ENCODE peak calls at places on chromosomes 5 and 9, in six cellular contexts. L, N, G, A, O and D are unnamed samples.

GRCh38 chr9:93673844-93674334 is 97.5 kb downstream of the PHF2 start:
- DNase-seq in L (no peak), N (no peak), G (no peak), A (no peak), O (no peak), D (no peak)

GRCh38 chr9:103530934-103531333 is 535.8 kb downstream of the CYLC2 start:
- DNase-seq in L (peak), N (no peak), G (peak), A (no peak), O (no peak), D (no peak)

GRCh38 chr5:179258001-179258921 is 87.0 kb downstream of the ADAMTS2 start:
- DNase-seq in L (no peak), N (no peak), G (no peak), A (no peak), O (no peak), D (no peak)

GRCh38 chr9:101400120-101400519 is 1.5 kb downstream of the ZNF189 start:
- DNase-seq in L (no peak), N (no peak), G (peak), A (peak), O (no peak), D (no peak)

GRCh38 chr5:177302354-177303110 is 987 bp downstream of the RAB24 start:
- DNase-seq in L (no peak), N (no peak), G (no peak), A (peak), O (peak), D (no peak)

GRCh38 chr9:92295827-92296258 is 2.3 kb upstream of the IARS1 start:
- DNase-seq in L (no peak), N (peak), G (no peak), A (no peak), O (no peak), D (no peak)

GRCh38 chr5:71751422-71751821 is 32.3 kb downstream of the CARTPT start:
- DNase-seq in L (no peak), N (no peak), G (no peak), A (no peak), O (no peak), D (no peak)

GRCh38 chr5:95921501-95921900 is 40.1 kb downstream of the ELL2 start:
- DNase-seq in L (no peak), N (no peak), G (no peak), A (no peak), O (no peak), D (no peak)

GRCh38 chr5:59685806-59686205 is 207.7 kb downstream of the PDE4D start:
- DNase-seq in L (peak), N (peak), G (peak), A (no peak), O (peak), D (no peak)

GRCh38 chr5:77842247-77842646 is 66.1 kb upstream of the TBCA start:
- DNase-seq in L (no peak), N (no peak), G (no peak), A (peak), O (peak), D (no peak)

GRCh38 chr5:174083041-174083827 is 37.7 kb downstream of the NSG2 start:
- DNase-seq in L (no peak), N (no peak), G (no peak), A (no peak), O (no peak), D (no peak)

GRCh38 chr5:120682851-120683250 is 218.8 kb downstream of the PRR16 start:
- DNase-seq in L (peak), N (no peak), G (peak), A (peak), O (peak), D (peak)

GRCh38 chr5:20088361-20088760 is 100.4 kb upstream of the CDH18 start:
- DNase-seq in L (no peak), N (no peak), G (no peak), A (peak), O (peak), D (no peak)

GRCh38 chr9:113155911-113156559 is 5.2 kb downstream of the SLC31A2 start:
- DNase-seq in L (no peak), N (no peak), G (no peak), A (no peak), O (no peak), D (no peak)

GRCh38 chr9:95018099-95018927 is 291.8 kb downstream of the AOPEP start:
- DNase-seq in L (peak), N (no peak), G (peak), A (peak), O (peak), D (peak)

GRCh38 chr9:127065592-127065991 is 56.8 kb downstream of the ANGPTL2 start:
- DNase-seq in L (peak), N (no peak), G (peak), A (peak), O (peak), D (peak)

GRCh38 chr5:36079200-36079761 is 12.6 kb upstream of the UGT3A2 start:
- DNase-seq in L (peak), N (peak), G (peak), A (peak), O (peak), D (no peak)

GRCh38 chr5:172007153-172007794 is 836 bp upstream of the FBXW11 start:
- DNase-seq in L (no peak), N (no peak), G (peak), A (peak), O (no peak), D (no peak)

GRCh38 chr9:110307191-110307590 is 30.5 kb downstream of the TXNDC8 start:
- DNase-seq in L (no peak), N (no peak), G (no peak), A (no peak), O (no peak), D (no peak)

GRCh38 chr5:81242906-81243436 is 9.8 kb downstream of the CKMT2 start:
- DNase-seq in L (no peak), N (no peak), G (no peak), A (no peak), O (no peak), D (no peak)

GRCh38 chr5:66595877-66596790 is at the start of gene MAST4:
- DNase-seq in L (peak), N (peak), G (peak), A (peak), O (peak), D (peak)

GRCh38 chr5:23451156-23451555 is 56.3 kb upstream of the PRDM9 start:
- DNase-seq in L (no peak), N (no peak), G (no peak), A (no peak), O (peak), D (no peak)

GRCh38 chr5:95238560-95239325 is 46.2 kb downstream of the MCTP1 start:
- DNase-seq in L (peak), N (peak), G (peak), A (peak), O (peak), D (no peak)

GRCh38 chr5:152072076-152072475 is 147.4 kb upstream of the GLRA1 start:
- DNase-seq in L (peak), N (no peak), G (peak), A (peak), O (no peak), D (no peak)

GRCh38 chr5:173886157-173886556 is 2.0 kb upstream of the CPEB4 start:
- DNase-seq in L (no peak), N (no peak), G (no peak), A (no peak), O (no peak), D (no peak)

GRCh38 chr9:122827759-122828090 is 663 bp downstream of the PDCL start:
- DNase-seq in L (no peak), N (no peak), G (peak), A (peak), O (no peak), D (no peak)

GRCh38 chr9:68705636-68706578 is 867 bp downstream of the PIP5K1B start:
- DNase-seq in L (no peak), N (no peak), G (peak), A (no peak), O (peak), D (no peak)

GRCh38 chr5:108504974-108505373 is 123.1 kb upstream of the FBXL17 start:
- DNase-seq in L (no peak), N (no peak), G (no peak), A (no peak), O (no peak), D (no peak)

GRCh38 chr5:141875795-141876627 is 2.2 kb downstream of the PCDH1 start:
- DNase-seq in L (no peak), N (no peak), G (no peak), A (no peak), O (no peak), D (no peak)

GRCh38 chr5:54774281-54775171 is 210.9 kb downstream of the ESM1 start:
- DNase-seq in L (no peak), N (no peak), G (no peak), A (peak), O (peak), D (no peak)

GRCh38 chr5:77607324-77607723 is 31.2 kb downstream of the OTP start:
- DNase-seq in L (no peak), N (no peak), G (no peak), A (no peak), O (no peak), D (no peak)

GRCh38 chr9:124010665-124011321 is 775 bp upstream of the LHX2 start:
- DNase-seq in L (no peak), N (no peak), G (no peak), A (no peak), O (no peak), D (no peak)

GRCh38 chr5:73412597-73412988 is 36.0 kb downstream of the FOXD1 start:
- DNase-seq in L (peak), N (no peak), G (peak), A (peak), O (no peak), D (no peak)

GRCh38 chr9:129270903-129271431 is 92.9 kb upstream of the IER5L start:
- DNase-seq in L (peak), N (no peak), G (peak), A (peak), O (peak), D (peak)

GRCh38 chr5:138706655-138707480 is 46.4 kb upstream of the CTNNA1 start:
- DNase-seq in L (peak), N (no peak), G (peak), A (peak), O (peak), D (peak)

GRCh38 chr9:112719696-112720095 is 1.8 kb upstream of the INIP start:
- DNase-seq in L (no peak), N (no peak), G (peak), A (peak), O (no peak), D (no peak)

GRCh38 chr5:2112128-2112808 is 229.5 kb upstream of the IRX4 start:
- DNase-seq in L (no peak), N (no peak), G (no peak), A (no peak), O (no peak), D (no peak)

DNA sequence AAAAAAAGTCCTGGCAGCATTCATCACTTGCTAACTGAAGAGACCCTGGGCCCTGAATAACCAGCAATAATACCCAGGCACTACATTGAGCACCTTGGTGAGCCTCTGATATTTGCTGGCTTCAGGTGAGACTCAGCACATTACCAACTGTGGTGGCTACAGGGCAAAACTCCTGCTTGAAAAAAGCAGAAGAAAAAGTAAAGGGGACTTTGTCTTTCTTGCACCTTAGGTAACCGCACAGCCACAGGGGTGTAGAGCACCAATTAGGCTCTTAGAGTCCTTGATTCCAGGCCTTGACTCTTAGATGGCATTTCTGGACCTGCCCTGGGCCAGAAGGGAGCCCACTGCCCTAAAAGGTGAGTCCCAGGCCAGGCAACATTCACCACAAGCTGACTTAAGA is 269.5 kb downstream of the AUH start:
- DNase-seq in L (no peak), N (no peak), G (no peak), A (no peak), O (no peak), D (no peak)
- TF ChIP-seq CTCF in L (no peak), N (no peak), G (no peak), A (no peak), O (no peak), D (no peak)

DNA sequence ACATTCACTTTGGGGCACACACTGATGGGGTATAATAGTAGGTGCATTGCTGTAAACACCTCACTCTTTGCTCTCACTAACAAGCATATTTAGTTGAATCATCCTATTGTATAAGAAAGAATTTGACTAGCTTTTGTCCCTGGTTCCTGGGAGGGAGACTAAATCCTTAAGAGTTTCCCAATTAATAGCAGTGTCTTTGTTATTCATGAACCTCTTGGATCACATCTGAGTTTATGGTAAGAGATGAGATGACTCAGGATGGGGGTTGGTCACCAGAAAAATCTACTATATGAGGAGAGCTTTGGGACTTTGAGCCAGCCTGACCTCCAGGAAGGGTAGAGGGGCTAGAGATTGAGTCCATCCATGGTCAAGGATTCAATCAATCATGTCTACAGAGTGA is 56.8 kb downstream of the PUM3 start:
- DNase-seq in L (peak), N (no peak), G (peak), A (peak), O (peak), D (peak)
- H3K4me3 ChIP-seq in L (no peak), N (no peak), G (no peak), A (no peak), O (no peak), D (no peak)

GRCh38 chr9:37523916-37524315 is 38.2 kb downstream of the POLR1E start:
- DNase-seq in L (no peak), N (no peak), G (no peak), A (no peak), O (no peak), D (no peak)

GRCh38 chr9:37522971-37523370 is 37.2 kb downstream of the POLR1E start:
- DNase-seq in L (no peak), N (no peak), G (no peak), A (no peak), O (no peak), D (no peak)

GRCh38 chr9:37521111-37521510 is 35.4 kb downstream of the POLR1E start:
- DNase-seq in L (no peak), N (no peak), G (no peak), A (no peak), O (no peak), D (no peak)

GRCh38 chr9:37517977-37518376 is 32.2 kb downstream of the POLR1E start:
- DNase-seq in L (no peak), N (no peak), G (no peak), A (no peak), O (no peak), D (no peak)

GRCh38 chr9:37520641-37521040 is 34.9 kb downstream of the POLR1E start:
- DNase-seq in L (no peak), N (no peak), G (no peak), A (no peak), O (no peak), D (no peak)
- TF ChIP-seq CTCF in L (no peak), N (no peak), G (no peak), A (peak), O (no peak), D (no peak)

DNA sequence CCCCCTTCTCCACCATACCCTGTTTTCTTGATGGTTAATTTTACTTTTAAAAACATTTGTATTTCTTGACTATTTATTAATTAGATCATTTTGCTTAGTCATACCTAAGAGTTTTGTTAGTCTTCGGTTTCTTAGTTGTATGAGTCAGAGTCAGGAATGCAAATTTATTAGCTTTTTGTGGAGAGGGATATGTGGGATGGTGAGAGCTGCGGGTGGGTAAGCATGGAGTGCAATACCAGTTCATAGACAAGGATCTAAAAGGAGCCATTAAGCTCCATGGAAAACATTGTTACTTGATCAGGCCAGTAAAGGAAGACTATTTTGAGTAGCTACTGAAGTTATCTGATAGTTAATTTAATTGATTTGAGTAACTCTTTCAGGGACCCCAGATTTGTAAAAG is 77.5 kb downstream of the ZSWIM6 start:
- DNase-seq in L (peak), N (no peak), G (peak), A (peak), O (peak), D (peak)
- H3K4me3 ChIP-seq in L (no peak), N (no peak), G (no peak), A (no peak), O (peak), D (no peak)

GRCh38 chr5:127028822-127029457 is 1.4 kb downstream of the MARCHF3 start:
- DNase-seq in L (peak), N (no peak), G (peak), A (peak), O (peak), D (no peak)

GRCh38 chr5:127031147-127031862 is 947 bp upstream of the MARCHF3 start:
- DNase-seq in L (no peak), N (no peak), G (no peak), A (no peak), O (no peak), D (no peak)

GRCh38 chr5:127031863-127032232 is 1.5 kb upstream of the MARCHF3 start:
- DNase-seq in L (no peak), N (no peak), G (no peak), A (no peak), O (no peak), D (no peak)

GRCh38 chr5:127029513-127030258 is 672 bp downstream of the MARCHF3 start:
- DNase-seq in L (peak), N (peak), G (peak), A (peak), O (peak), D (no peak)

DNA sequence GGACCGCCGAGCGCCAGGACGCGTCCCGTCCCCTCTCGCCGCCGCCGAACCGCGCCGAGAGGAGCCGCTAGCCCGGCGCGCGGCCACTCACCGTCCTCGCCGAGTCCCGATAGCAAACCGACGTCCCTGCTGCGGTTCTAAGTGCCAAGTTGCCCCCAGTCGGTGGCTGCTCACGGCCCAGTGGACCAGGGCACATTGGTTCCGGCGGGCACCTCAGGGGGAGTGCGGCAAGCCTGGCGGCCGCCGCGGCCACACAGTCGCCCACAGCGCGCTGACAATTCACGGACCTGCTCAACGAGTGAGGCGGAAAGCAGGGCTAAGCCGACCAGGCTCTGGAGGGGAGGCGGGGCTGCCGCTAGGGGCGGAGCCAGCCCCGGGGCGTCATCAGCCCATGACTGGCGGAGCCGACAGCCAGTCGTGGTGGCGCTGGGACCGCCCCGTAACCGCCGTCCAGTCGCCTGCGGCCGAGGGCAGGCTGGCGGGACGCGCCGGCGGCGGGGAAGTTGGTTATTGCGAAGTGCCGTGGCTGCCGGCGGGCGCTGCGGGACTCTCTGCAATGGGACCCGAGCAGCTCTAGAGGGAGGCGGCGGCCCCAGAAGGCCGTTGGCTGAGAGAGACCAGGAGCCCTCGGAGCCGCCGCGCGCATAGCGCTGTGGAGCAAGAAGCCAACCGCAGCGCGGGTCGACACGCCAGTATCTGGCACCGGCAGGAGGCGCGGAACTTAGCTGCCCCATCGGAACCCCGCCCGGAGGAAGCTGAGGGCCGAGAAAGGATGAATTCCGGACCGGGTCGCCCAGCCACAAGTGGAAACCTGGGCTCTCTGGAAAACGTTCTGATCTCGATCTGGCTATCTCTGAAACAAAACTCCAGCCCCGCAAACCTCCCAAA is at the start of gene MARCHF3:
- DNase-seq in L (peak), N (peak), G (peak), A (peak), O (peak), D (peak)
- TF ChIP-seq CTCF in L (peak), N (peak), G (peak), A (peak), O (peak), D (peak)

DNA sequence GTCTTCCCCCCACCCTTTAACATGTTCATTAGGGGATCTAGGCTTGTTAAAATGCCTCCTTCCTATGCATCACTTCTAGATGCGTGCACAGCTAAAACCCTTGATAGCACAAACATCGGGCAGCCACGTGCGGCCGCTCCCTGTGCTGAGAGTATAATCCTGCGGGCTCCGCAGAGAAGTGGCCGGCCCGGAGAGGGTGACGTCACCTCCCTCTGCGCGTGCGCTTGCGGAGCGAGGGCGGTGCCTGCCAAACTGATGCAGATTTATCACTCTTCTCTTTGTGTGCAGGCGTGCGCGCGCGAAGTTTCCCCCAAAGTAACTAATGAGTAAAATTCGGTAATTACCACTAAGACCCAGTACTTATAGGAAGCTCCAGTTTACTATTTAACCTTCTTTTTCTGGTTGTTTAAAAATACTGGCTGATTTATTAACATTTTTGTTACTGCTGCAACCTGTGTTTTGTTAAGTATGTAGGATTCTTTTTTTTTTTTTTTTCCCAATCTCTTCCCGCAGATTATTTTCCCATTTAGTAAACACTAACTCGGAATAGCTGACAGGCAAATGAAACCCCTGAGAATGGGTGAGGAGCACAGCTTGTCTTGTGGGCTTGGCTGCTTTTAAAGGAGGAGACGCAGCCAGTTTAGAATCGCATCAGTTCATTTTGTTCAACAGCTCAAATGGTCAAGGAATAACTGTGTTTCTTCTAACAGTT is 121.6 kb downstream of the TRIO start:
- DNase-seq in L (peak), N (peak), G (peak), A (peak), O (peak), D (peak)
- H3K4me3 ChIP-seq in L (no peak), N (peak), G (peak), A (peak), O (peak), D (peak)